ENCODE peak calls at places on chromosomes 16 and 17, in six cellular contexts. X is stomach, N is HL-60, C is PC-9, T is heart left ventricle, F is IMR-90. Q is an unnamed sample.

GRCh38 chr17:78040561-78041400 is 82.3 kb downstream of the TNRC6C start:
- DNase-seq in X (peak; percentile 29), N (no peak), C (no peak), T (peak; percentile 84), F (peak; percentile 43), Q (peak; percentile 66)

GRCh38 chr16:30991052-30991451 is 6.0 kb downstream of the HSD3B7 start:
- DNase-seq in X (no peak), N (no peak), C (peak; percentile 33), T (no peak), F (no peak), Q (no peak)

GRCh38 chr17:40727447-40728231 is 24.1 kb upstream of the KRT24 start:
- DNase-seq in X (no peak), N (no peak), C (peak; percentile 54), T (no peak), F (peak; percentile 4), Q (no peak)

GRCh38 chr16:81896902-81897301 is 114.4 kb downstream of the SDR42E1 start:
- DNase-seq in X (no peak), N (no peak), C (no peak), T (no peak), F (no peak), Q (no peak)

GRCh38 chr16:15985144-15985543 is 35.7 kb downstream of the ABCC1 start:
- DNase-seq in X (no peak), N (no peak), C (no peak), T (no peak), F (no peak), Q (no peak)

GRCh38 chr17:43627657-43628650 is 33.8 kb downstream of the MEOX1 start:
- DNase-seq in X (no peak), N (no peak), C (no peak), T (peak; percentile 74), F (peak; percentile 31), Q (no peak)

GRCh38 chr17:28953444-28954118 is 2.3 kb upstream of the PHF12 start:
- DNase-seq in X (peak; percentile 35), N (peak; percentile 56), C (no peak), T (peak; percentile 53), F (peak; percentile 45), Q (no peak)

GRCh38 chr17:28406478-28406824 is 439 bp upstream of the SLC46A1 start:
- DNase-seq in X (no peak), N (no peak), C (no peak), T (no peak), F (no peak), Q (no peak)

GRCh38 chr17:32516940-32517711 is 30.3 kb downstream of the CDK5R1 start:
- DNase-seq in X (no peak), N (no peak), C (no peak), T (no peak), F (no peak), Q (no peak)

GRCh38 chr16:12801511-12802042 is 2.1 kb downstream of the CPPED1 start:
- DNase-seq in X (no peak), N (peak; percentile 49), C (peak; percentile 98), T (no peak), F (peak; percentile 56), Q (no peak)

GRCh38 chr16:58649707-58650106 is 20.1 kb upstream of the CNOT1 start:
- DNase-seq in X (no peak), N (no peak), C (no peak), T (no peak), F (no peak), Q (no peak)

GRCh38 chr16:20049831-20050230 is 23.9 kb downstream of the GPR139 start:
- DNase-seq in X (peak; percentile 61), N (no peak), C (peak; percentile 51), T (no peak), F (no peak), Q (no peak)

GRCh38 chr16:50295541-50296132 is 29.3 kb downstream of the ADCY7 start:
- DNase-seq in X (no peak), N (no peak), C (no peak), T (peak; percentile 19), F (no peak), Q (no peak)

GRCh38 chr16:55376045-55376444 is 52.0 kb downstream of the IRX6 start:
- DNase-seq in X (no peak), N (no peak), C (no peak), T (no peak), F (no peak), Q (no peak)

GRCh38 chr16:85084841-85085535 is 27.3 kb downstream of the CIBAR2 start:
- DNase-seq in X (no peak), N (no peak), C (no peak), T (peak; percentile 36), F (no peak), Q (no peak)

GRCh38 chr16:85082553-85083050 is 29.7 kb downstream of the CIBAR2 start:
- DNase-seq in X (no peak), N (no peak), C (no peak), T (no peak), F (no peak), Q (no peak)

GRCh38 chr16:85081765-85082164 is 30.5 kb downstream of the CIBAR2 start:
- DNase-seq in X (no peak), N (no peak), C (no peak), T (peak; percentile 49), F (no peak), Q (no peak)

GRCh38 chr16:85080923-85081498 is 31.3 kb downstream of the CIBAR2 start:
- DNase-seq in X (no peak), N (no peak), C (no peak), T (peak; percentile 12), F (no peak), Q (no peak)

DNA sequence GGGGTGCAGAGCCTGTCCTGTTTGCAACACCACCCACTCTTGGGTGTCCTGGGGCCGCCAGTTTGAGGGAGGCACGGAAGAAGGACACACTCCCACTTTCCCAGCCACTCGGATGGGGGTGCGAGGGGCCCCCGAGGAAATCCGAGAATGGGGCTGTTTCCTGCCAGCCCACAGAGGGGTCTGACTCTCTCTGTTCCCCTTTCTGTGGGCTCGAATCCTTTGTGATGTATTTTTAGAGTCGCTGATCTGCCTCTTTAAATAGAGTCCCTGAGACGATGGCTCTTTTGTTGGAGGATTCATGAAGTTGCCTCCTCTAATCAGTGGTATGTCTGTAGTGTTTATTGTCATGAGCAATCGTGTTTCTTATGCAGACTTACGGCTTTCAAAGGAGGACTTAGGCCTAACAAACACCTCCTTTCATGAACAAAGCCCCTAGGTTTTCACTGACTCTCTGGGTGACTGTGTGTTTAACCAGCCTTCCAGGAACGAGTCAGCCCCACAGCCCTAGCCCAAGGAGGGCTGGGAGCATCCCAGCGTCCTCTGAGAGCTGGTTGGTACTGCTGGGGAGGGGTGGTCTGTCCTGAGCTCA is 29.1 kb downstream of the CIBAR2 start:
- DNase-seq in X (no peak), N (no peak), C (no peak), T (no peak), F (peak; percentile 27), Q (no peak)
- H3K27ac ChIP-seq in X (no peak overlapping the region), N (no peak overlapping the region), C (no peak overlapping the region), T (no peak overlapping the region), F (no peak overlapping the region), Q (no peak overlapping the region)

DNA sequence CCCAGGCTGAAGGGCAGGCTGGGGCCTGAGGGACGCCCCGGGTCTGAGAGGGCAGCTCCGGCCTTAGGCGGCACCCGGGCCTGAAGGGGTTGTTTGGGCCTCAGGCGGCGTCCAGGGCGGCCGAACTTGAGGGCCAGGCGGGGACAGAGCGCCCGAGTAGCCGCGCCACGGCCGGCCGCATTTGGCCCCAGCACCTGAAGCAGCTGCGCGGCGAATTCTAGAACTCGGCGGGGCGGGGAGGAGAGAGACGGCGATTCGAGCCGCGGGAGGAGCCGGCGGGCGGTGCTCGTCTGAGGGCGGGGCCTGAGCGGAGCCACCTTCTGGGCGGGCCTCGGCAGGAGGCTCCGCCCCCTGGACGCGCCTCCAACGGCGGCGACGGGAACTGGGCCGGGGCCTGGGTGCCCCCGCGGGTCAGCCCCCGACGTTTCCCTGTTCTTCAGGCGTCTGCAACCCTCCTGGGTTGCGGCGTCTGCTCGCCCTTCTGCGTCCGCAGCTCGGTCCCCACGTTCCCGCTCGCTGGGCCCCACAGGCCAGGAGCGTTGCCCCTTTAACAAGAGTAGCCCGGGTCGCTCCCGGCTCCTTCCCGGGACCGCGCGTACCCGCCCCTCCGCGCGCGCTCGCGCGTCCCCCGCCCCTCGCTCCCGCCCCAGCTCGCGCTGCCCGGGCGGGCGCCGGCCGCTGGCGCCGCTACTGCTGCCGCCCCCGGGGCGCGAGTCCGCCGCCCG is at the start of the genes INCA1 and KIF1C:
- DNase-seq in X (peak; percentile 95), N (peak; percentile 47), C (peak; percentile 74), T (peak; percentile 98), F (peak; percentile 82), Q (peak; percentile 89)
- TF ChIP-seq CTCF in X (no peak), N (no peak), C (no peak), T (no peak), F (no peak), Q (no peak)

GRCh38 chr16:28001184-28001583 is 62.3 kb downstream of the GSG1L start:
- DNase-seq in X (no peak), N (no peak), C (no peak), T (no peak), F (no peak), Q (no peak)

GRCh38 chr16:28000314-28000713 is 63.2 kb downstream of the GSG1L start:
- DNase-seq in X (no peak), N (no peak), C (no peak), T (no peak), F (no peak), Q (no peak)

GRCh38 chr16:27999687-28000086 is 63.8 kb downstream of the GSG1L start:
- DNase-seq in X (no peak), N (no peak), C (no peak), T (no peak), F (peak; percentile 12), Q (no peak)

GRCh38 chr16:28003021-28003865 is 60.3 kb downstream of the GSG1L start:
- DNase-seq in X (no peak), N (no peak), C (no peak), T (no peak), F (no peak), Q (no peak)

DNA sequence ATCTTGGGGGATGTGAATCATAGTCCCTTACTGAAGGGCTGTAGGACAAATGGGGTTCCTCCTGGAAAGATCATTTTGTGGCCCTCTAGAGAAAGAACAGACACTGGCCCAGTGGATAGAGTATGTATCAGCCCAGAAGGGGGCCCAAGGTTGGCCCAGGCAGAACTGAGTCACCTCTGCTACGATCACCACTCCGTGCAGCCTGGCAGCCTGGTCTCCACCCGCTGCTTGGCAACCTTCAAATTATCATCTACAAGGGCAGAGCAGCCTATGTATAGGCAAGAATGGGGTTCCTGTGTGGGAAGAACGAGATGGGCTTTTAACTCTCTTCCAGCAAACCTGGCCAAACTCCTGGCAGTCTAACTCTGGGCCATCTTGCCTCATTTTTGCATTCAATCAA is 61.9 kb downstream of the GSG1L start:
- DNase-seq in X (no peak), N (no peak), C (no peak), T (no peak), F (no peak), Q (no peak)
- H3K27ac ChIP-seq in X (no peak overlapping the region), N (no peak overlapping the region), C (no peak overlapping the region), T (no peak overlapping the region), F (no peak overlapping the region), Q (peak overlapping the region; percentile 3)

DNA sequence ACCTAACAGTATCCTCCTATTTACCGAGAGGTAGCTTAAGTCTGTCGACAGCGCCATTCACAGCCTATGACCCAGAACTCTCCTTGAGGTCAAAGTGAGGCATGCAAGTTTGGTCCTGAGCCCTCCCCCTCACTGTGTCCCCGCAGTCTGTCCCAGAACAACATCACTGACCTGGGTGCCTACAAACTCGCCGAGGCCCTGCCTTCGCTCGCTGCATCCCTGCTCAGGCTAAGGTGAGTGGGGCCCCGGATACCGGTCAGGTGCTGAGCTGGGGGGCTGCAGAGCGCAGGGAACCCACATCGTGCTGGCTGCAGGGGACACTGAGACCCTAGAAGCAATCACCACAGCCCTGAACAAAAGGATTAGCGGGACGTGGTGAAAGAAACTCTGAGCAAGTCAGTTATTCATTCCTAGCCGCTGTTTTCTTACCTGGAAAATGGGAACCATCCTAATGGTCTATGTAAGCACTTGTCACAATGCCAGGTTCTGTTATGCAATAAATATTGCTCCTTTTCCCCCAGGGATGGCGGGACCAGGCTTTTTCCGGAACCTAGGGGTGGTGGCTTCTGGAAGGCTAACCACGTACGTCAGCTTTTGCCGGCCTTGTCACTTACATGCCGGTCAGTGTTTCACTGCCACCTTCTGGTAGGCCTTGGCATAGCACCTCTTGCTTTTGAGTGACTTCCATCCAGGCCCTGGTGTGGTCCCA is 23.8 kb downstream of the DEXI start:
- DNase-seq in X (peak; percentile 95), N (peak; percentile 75), C (peak; percentile 62), T (peak; percentile 92), F (peak; percentile 92), Q (peak; percentile 99)
- TF ChIP-seq CTCF in X (peak; percentile 91), N (peak; percentile 100), C (peak; percentile 94), T (peak; percentile 96), F (peak; percentile 94), Q (peak; percentile 94)